ENCODE peak calls at places on chromosomes 11 and 22, in four cellular contexts. P is HFF-Myc, M is right lobe of liver, F is GM12865. W is an unnamed sample.
A peak's percentile ranks its signal among the peaks of the same experiment; 100 is the strongest.

GRCh38 chr11:104451193-104451592 is 287.2 kb upstream of the PDGFD start:
- DNase-seq in F (no peak), P (no peak), M (no peak), W (no peak)

GRCh38 chr11:46286789-46287188 is 9.3 kb downstream of the CREB3L1 start:
- DNase-seq in F (peak; percentile 58), P (no peak), M (no peak), W (no peak)

GRCh38 chr11:133898770-133899115 is 53.4 kb upstream of the SPATA19 start:
- DNase-seq in P (no peak), M (no peak), F (no peak), W (no peak)

GRCh38 chr22:49616356-49617231 is 211.1 kb downstream of the BRD1 start:
- DNase-seq in P (no peak), F (no peak), M (peak; percentile 35), W (no peak)

GRCh38 chr11:92104349-92104748 is 120.3 kb upstream of the FAT3 start:
- DNase-seq in M (no peak), F (no peak), P (no peak), W (no peak)

GRCh38 chr11:94469416-94469815 is 24.2 kb downstream of the MRE11 start:
- DNase-seq in F (peak; percentile 60), P (no peak), M (no peak), W (no peak)

GRCh38 chr11:36471577-36471976 is 38.5 kb downstream of the TRAF6 start:
- DNase-seq in F (no peak), P (no peak), M (no peak), W (no peak)

GRCh38 chr11:103888541-103888951 is 147.9 kb upstream of the DDI1 start:
- DNase-seq in P (no peak), M (no peak), F (no peak), W (no peak)

GRCh38 chr11:124886476-124886875 is 11.2 kb downstream of the ROBO4 start:
- DNase-seq in P (no peak), F (no peak), M (no peak), W (peak; percentile 68)

GRCh38 chr11:129324533-129325175 is 51.0 kb upstream of the BARX2 start:
- DNase-seq in M (peak; percentile 92), P (no peak), F (no peak), W (no peak)

GRCh38 chr22:27372969-27373670 is 428.4 kb downstream of the MN1 start:
- DNase-seq in F (peak; percentile 1), M (no peak), P (no peak), W (no peak)

GRCh38 chr11:92211576-92212167 is 12.9 kb upstream of the FAT3 start:
- DNase-seq in P (no peak), F (no peak), M (peak; percentile 47), W (no peak)

GRCh38 chr11:2378527-2379210 is 1.6 kb downstream of the CD81 start:
- DNase-seq in F (no peak), M (no peak), P (peak; percentile 56), W (peak; percentile 58)

GRCh38 chr11:114202011-114202609 is 94.1 kb upstream of the NNMT start:
- DNase-seq in P (no peak), M (no peak), F (no peak), W (no peak)

DNA sequence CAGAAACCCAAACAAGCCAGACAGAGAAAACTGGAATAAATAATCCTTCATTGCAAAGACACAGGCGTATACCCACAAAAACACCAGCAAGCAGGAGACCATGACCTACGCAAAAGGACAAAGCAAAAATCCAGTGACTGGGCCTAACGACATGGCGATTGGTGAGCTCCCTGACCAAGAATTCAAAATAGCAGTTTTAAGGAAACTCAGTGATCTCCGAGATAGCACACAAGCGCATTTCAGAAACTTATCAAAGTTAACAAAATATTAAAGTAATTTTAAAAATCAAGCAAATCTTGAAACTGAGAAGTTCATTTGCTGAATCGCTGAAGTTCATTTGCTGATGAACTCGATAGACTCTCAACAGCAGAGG is 27.6 kb downstream of the DBX1 start:
- DNase-seq in F (no peak), M (no peak), P (no peak), W (no peak)
- H3K4me3 ChIP-seq in F (no peak overlapping the region), M (no peak overlapping the region), P (peak overlapping the region; percentile 46), W (no peak overlapping the region)

DNA sequence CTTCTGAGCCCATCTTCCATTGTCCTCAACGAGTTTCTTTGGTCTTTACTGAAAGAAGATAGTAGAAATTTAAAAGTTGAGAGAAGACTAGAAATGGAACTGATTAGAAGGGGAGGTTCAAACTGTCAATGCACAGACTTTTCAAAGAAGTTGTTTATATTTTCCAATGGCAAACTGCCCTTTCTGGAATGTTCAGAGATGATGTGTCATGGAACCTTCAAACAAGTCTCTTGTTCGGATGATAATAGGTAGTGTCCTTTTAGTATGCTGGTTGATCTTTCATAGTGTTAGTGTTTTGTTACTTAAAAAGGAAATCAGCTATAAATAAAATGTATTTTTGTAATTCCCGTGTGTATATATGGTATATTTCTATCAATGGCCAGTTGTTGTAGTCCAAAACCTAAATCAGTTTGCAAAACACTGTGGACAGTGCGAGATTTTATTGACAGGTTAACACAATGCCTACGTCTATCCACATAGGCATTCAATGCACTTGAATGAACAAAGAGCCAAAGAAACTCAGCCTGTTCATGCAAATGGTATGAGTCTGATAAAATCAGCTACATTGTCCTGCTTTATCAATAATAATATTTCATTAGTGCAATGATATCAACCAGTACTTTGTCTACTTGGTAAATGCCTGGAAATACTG is 30.9 kb downstream of the C11orf91 start:
- DNase-seq in F (no peak), P (no peak), M (no peak), W (no peak)
- H3K4me3 ChIP-seq in F (no peak overlapping the region), P (no peak overlapping the region), M (no peak overlapping the region), W (no peak overlapping the region)

GRCh38 chr22:23221351-23221804 is 41.1 kb downstream of the BCR start:
- DNase-seq in F (no peak), P (no peak), M (no peak), W (no peak)

GRCh38 chr22:23218867-23219251 is 38.5 kb downstream of the BCR start:
- DNase-seq in M (no peak), P (no peak), F (peak; percentile 24), W (no peak)

GRCh38 chr22:23220485-23221350 is 40.4 kb downstream of the BCR start:
- DNase-seq in M (no peak), F (peak; percentile 67), P (no peak), W (peak; percentile 54)

GRCh38 chr22:23219317-23219716 is 39.0 kb downstream of the BCR start:
- DNase-seq in M (no peak), F (no peak), P (no peak), W (peak; percentile 65)

GRCh38 chr22:23219787-23220484 is 39.6 kb downstream of the BCR start:
- DNase-seq in P (no peak), M (no peak), F (peak; percentile 78), W (peak; percentile 75)
- H3K4me3 ChIP-seq in P (no peak overlapping the region), M (no peak overlapping the region), F (no peak overlapping the region), W (no peak overlapping the region)

GRCh38 chr22:44330188-44330726 is 17.5 kb upstream of the SHISAL1 start:
- DNase-seq in F (no peak), M (no peak), P (no peak), W (no peak)
- H3K4me3 ChIP-seq in F (no peak overlapping the region), M (no peak overlapping the region), P (no peak overlapping the region), W (no peak overlapping the region)

GRCh38 chr22:43151251-43152000 is at the start of gene TSPO:
- DNase-seq in M (peak; percentile 87), P (no peak), F (peak; percentile 42), W (peak; percentile 95)

GRCh38 chr22:43152001-43152354 is 619 bp downstream of the TSPO start:
- DNase-seq in P (no peak), F (no peak), M (no peak), W (no peak)

GRCh38 chr22:43150731-43151206 is 590 bp upstream of the TSPO start:
- DNase-seq in F (no peak), P (no peak), M (no peak), W (no peak)

GRCh38 chr22:43153916-43154315 is 2.6 kb downstream of the TSPO start:
- DNase-seq in P (no peak), F (no peak), M (no peak), W (no peak)

DNA sequence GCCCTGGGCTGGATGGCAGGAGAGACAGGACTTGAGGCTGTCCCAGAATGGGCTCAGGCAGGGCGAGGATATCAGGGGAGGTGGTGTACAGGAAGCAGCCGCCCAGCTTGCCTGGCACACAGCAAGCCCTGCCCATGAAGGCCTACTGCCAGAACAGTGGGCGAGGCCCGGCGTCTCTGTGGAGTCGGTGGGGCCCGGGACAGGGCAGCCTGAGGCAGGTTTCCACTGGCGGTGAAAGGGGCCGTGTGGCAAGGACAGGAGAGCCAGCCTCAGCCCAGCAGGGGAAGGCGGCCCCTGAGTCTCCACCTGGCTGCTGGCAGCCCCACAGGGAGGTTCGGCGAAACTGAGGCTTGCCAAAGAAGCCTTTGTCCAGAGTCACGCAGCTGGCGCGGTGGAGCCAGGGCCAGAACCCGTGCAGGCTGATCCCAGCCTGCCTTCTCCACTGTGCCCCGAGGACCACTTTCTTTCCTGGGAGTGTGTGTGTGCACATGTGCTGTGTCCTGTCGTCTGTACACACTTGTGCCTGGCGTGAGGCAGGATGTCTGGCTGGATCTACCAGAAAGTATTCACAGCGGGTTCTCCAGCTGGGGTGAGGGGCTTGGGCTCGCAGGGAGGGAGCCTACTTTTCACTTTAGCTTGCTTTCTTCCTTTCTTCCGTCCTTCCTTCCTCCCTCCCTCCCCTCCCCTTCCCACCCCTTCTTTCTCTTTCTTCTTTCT is 1.2 kb downstream of the TSPO start:
- DNase-seq in M (peak; percentile 71), P (no peak), F (peak; percentile 51), W (peak; percentile 90)
- H3K4me3 ChIP-seq in M (peak overlapping the region; percentile 61), P (peak overlapping the region; percentile 90), F (peak overlapping the region; percentile 69), W (peak overlapping the region; percentile 78)

W was measured in aorta.